ENCODE peak calls at places on chromosomes 3 and 15, in four cellular contexts. R is omental fat pad, G is NCI-H1092 treated with DMSO at 0.1 percent for 48 hours, M is iris pigment epithelial cell. S is an unnamed sample.

GRCh38 chr3:102745881-102746280 is 311.1 kb downstream of the ZPLD1 start:
- DNase-seq in M (peak), G (no peak), R (no peak), S (no peak)

GRCh38 chr15:39360417-39360816 is 220.5 kb upstream of the THBS1 start:
- DNase-seq in R (no peak), M (no peak), G (no peak), S (no peak)

GRCh38 chr3:27673701-27674100 is 48.4 kb downstream of the EOMES start:
- DNase-seq in R (no peak), G (no peak), M (no peak), S (no peak)

GRCh38 chr3:139561959-139562676 is 22.6 kb upstream of the RBP1 start:
- DNase-seq in G (peak), M (peak), R (no peak), S (no peak)

GRCh38 chr3:101942356-101942755 is 93.0 kb downstream of the NFKBIZ start:
- DNase-seq in R (no peak), M (peak), G (no peak), S (no peak)

GRCh38 chr15:42921049-42921731 is 612 bp upstream of the TTBK2 start:
- DNase-seq in M (peak), G (peak), R (no peak), S (peak)

GRCh38 chr15:64755427-64755823 is 20.0 kb downstream of the RBPMS2 start:
- DNase-seq in R (no peak), G (no peak), M (no peak), S (no peak)

GRCh38 chr15:79615754-79616153 is 183.6 kb downstream of the MINAR1 start:
- DNase-seq in M (no peak), G (no peak), R (no peak), S (no peak)

GRCh38 chr15:101461097-101461496 is 28.4 kb downstream of the PCSK6 start:
- DNase-seq in M (no peak), G (no peak), R (no peak), S (no peak)

GRCh38 chr3:5186854-5187151 is 704 bp upstream of the EDEM1 start:
- DNase-seq in R (no peak), M (peak), G (no peak), S (no peak)

GRCh38 chr3:127299276-127299675 is 11.4 kb upstream of the PRR20G start:
- DNase-seq in G (no peak), M (no peak), R (no peak), S (no peak)

GRCh38 chr3:111979689-111980025 is 831 bp downstream of the ABHD10 start:
- DNase-seq in G (no peak), R (no peak), M (peak), S (no peak)

GRCh38 chr3:106281231-106281630 is 412.4 kb upstream of the CBLB start:
- DNase-seq in R (no peak), M (peak), G (peak), S (no peak)

GRCh38 chr3:141454906-141455602 is 31.8 kb upstream of the RASA2 start:
- DNase-seq in G (peak), R (no peak), M (peak), S (peak)

GRCh38 chr3:138786788-138787276 is 47.9 kb downstream of the PIK3CB start:
- DNase-seq in G (no peak), R (no peak), M (peak), S (no peak)

GRCh38 chr3:146813496-146813895 is 208.3 kb upstream of the PLSCR5 start:
- DNase-seq in R (no peak), M (peak), G (no peak), S (peak)

GRCh38 chr3:196135693-196136639 is 54.1 kb upstream of the TFRC start:
- DNase-seq in M (peak), G (no peak), R (no peak), S (no peak)

GRCh38 chr3:39279745-39280517 is at the start of gene CX3CR1:
- DNase-seq in R (no peak), M (no peak), G (no peak), S (no peak)

GRCh38 chr15:76866716-76867321 is 38.3 kb downstream of the SCAPER start:
- DNase-seq in M (peak), R (no peak), G (no peak), S (no peak)

GRCh38 chr15:81074773-81075172 is 59.3 kb upstream of the CFAP161 start:
- DNase-seq in G (no peak), R (no peak), M (no peak), S (no peak)

GRCh38 chr3:27681249-27681748 is 40.8 kb downstream of the EOMES start:
- DNase-seq in R (no peak), G (peak), M (peak), S (no peak)

GRCh38 chr3:5115506-5116162 is 6.5 kb upstream of the ARL8B start:
- DNase-seq in M (peak), R (no peak), G (no peak), S (no peak)

GRCh38 chr15:76117181-76117580 is 57.4 kb downstream of the TMEM266 start:
- DNase-seq in R (no peak), G (no peak), M (no peak), S (no peak)

GRCh38 chr3:41715376-41715775 is 246.5 kb downstream of the ULK4 start:
- DNase-seq in R (no peak), G (no peak), M (no peak), S (no peak)

GRCh38 chr15:46088486-46089437 is 453.9 kb downstream of the SQOR start:
- DNase-seq in M (peak), R (no peak), G (no peak), S (no peak)

GRCh38 chr3:49362579-49362978 is 4.4 kb upstream of the GPX1 start:
- DNase-seq in R (no peak), M (peak), G (no peak), S (no peak)

S was measured in substantia nigra.